ENCODE peak calls at places on chromosomes 7 and 10, in six cellular contexts. Z, M, W, Q, A and F are unnamed samples.

GRCh38 chr7:105673367-105674188 is 92.3 kb upstream of the EFCAB10 start:
- DNase-seq in Z (no peak), Q (no peak), W (no peak), M (no peak), A (no peak), F (no peak)

GRCh38 chr7:47941136-47941844 is 7.0 kb downstream of the PKD1L1 start:
- DNase-seq in A (peak; percentile 87), M (no peak), Z (peak; percentile 71), W (no peak), Q (no peak), F (peak; percentile 81)

GRCh38 chr10:111475720-111476119 is 398.9 kb downstream of the ADRA2A start:
- DNase-seq in W (no peak), Z (no peak), Q (no peak), A (peak; percentile 71), M (no peak), F (peak; percentile 18)

GRCh38 chr10:7279303-7279702 is 131.5 kb downstream of the SFMBT2 start:
- DNase-seq in W (no peak), Z (no peak), M (no peak), A (no peak), Q (no peak), F (no peak)

GRCh38 chr7:128842674-128843641 is 12.8 kb downstream of the FLNC start:
- DNase-seq in A (peak; percentile 12), M (no peak), Q (no peak), W (no peak), Z (no peak), F (no peak)

GRCh38 chr10:123991622-123992570 is 100.3 kb upstream of the CPXM2 start:
- DNase-seq in Q (no peak), Z (no peak), M (no peak), A (no peak), W (no peak), F (no peak)

GRCh38 chr7:143877076-143877475 is 24.9 kb downstream of the TCAF1 start:
- DNase-seq in M (no peak), Z (no peak), A (no peak), Q (no peak), W (no peak), F (no peak)

GRCh38 chr10:21368022-21368582 is 157.4 kb downstream of the SKIDA1 start:
- DNase-seq in Q (no peak), M (no peak), W (no peak), A (peak; percentile 62), Z (no peak), F (peak; percentile 33)

GRCh38 chr7:149790146-149790548 is 16.8 kb upstream of the ZNF467 start:
- DNase-seq in A (no peak), Z (no peak), M (no peak), W (peak; percentile 69), Q (no peak), F (peak; percentile 24)

GRCh38 chr7:133053321-133053891 is 28.5 kb downstream of the CHCHD3 start:
- DNase-seq in A (peak; percentile 72), M (no peak), Q (no peak), W (no peak), Z (peak; percentile 97), F (peak; percentile 94)

GRCh38 chr7:48637382-48637781 is 287.0 kb upstream of the CDC14C start:
- DNase-seq in Q (no peak), Z (no peak), W (no peak), A (no peak), M (no peak), F (no peak)

GRCh38 chr7:94045566-94045965 is 41.4 kb upstream of the BET1 start:
- DNase-seq in M (no peak), A (no peak), Q (no peak), Z (no peak), W (no peak), F (no peak)

GRCh38 chr7:40331915-40332314 is 197.1 kb downstream of the SUGCT start:
- DNase-seq in M (no peak), A (no peak), Q (no peak), Z (peak; percentile 4), W (no peak), F (no peak)

GRCh38 chr7:8217200-8218068 is 44.5 kb downstream of the ICA1 start:
- DNase-seq in Z (peak; percentile 73), Q (no peak), A (peak; percentile 94), M (peak; percentile 67), W (no peak), F (peak; percentile 65)

GRCh38 chr7:148664319-148664718 is 34.4 kb upstream of the CUL1 start:
- DNase-seq in A (no peak), W (no peak), Q (no peak), Z (peak; percentile 27), M (no peak), F (peak; percentile 6)

GRCh38 chr7:27839099-27839498 is 99.1 kb downstream of the TAX1BP1 start:
- DNase-seq in A (no peak), M (no peak), Z (no peak), W (no peak), Q (no peak), F (no peak)

GRCh38 chr10:58513189-58514101 is 773 bp downstream of the BICC1 start:
- DNase-seq in M (peak; percentile 41), A (peak; percentile 22), W (peak; percentile 39), Z (peak; percentile 84), Q (no peak), F (peak; percentile 62)

GRCh38 chr7:157058026-157058425 is 47.6 kb upstream of the MNX1 start:
- DNase-seq in A (no peak), W (no peak), Z (no peak), M (no peak), Q (no peak), F (no peak)

GRCh38 chr7:116224492-116225098 is 14.3 kb downstream of the TES start:
- DNase-seq in Q (no peak), A (no peak), W (no peak), M (no peak), Z (no peak), F (no peak)

GRCh38 chr10:110081914-110082313 is 74.1 kb downstream of the ADD3 start:
- DNase-seq in A (no peak), Z (no peak), Q (no peak), W (no peak), M (no peak), F (no peak)

GRCh38 chr10:103816431-103816830 is 38.9 kb downstream of the SH3PXD2A start:
- DNase-seq in Z (peak; percentile 62), Q (no peak), W (no peak), A (peak; percentile 70), M (no peak), F (peak; percentile 49)

GRCh38 chr7:154698726-154699291 is 304.1 kb downstream of the PAXIP1 start:
- DNase-seq in W (peak; percentile 81), Z (no peak), M (peak; percentile 3), Q (peak; percentile 31), A (peak; percentile 33), F (no peak)

GRCh38 chr10:66748217-66748616 is 177.6 kb upstream of the LRRTM3 start:
- DNase-seq in W (no peak), Z (no peak), M (no peak), Q (no peak), A (no peak), F (no peak)

GRCh38 chr7:129612112-129613015 is 844 bp downstream of the NRF1 start:
- DNase-seq in W (no peak), M (peak; percentile 30), Z (peak; percentile 53), A (peak; percentile 25), Q (no peak), F (peak; percentile 69)

GRCh38 chr7:124196519-124196918 is 163.7 kb upstream of the TMEM229A start:
- DNase-seq in A (no peak), W (no peak), Q (no peak), M (no peak), Z (no peak), F (no peak)

GRCh38 chr7:105493928-105494325 is 28.1 kb downstream of the PUS7 start:
- DNase-seq in A (peak; percentile 19), Z (peak; percentile 98), Q (no peak), W (no peak), M (no peak), F (peak; percentile 83)

GRCh38 chr7:130150587-130150986 is 54.6 kb downstream of the TMEM209 start:
- DNase-seq in Q (no peak), M (no peak), A (no peak), Z (no peak), W (peak; percentile 51), F (no peak)

GRCh38 chr10:27240212-27240890 is at the start of gene ACBD5:
- DNase-seq in A (peak; percentile 94), W (peak; percentile 84), M (peak; percentile 73), Z (peak; percentile 72), Q (no peak), F (peak; percentile 85)

GRCh38 chr10:107915277-107915634 is 750.8 kb upstream of the SORCS1 start:
- DNase-seq in Z (no peak), W (no peak), A (no peak), M (no peak), Q (no peak), F (peak; percentile 17)

GRCh38 chr10:62433181-62433692 is 59.1 kb downstream of the ZNF365 start:
- DNase-seq in Q (no peak), A (peak; percentile 68), M (no peak), W (no peak), Z (peak; percentile 97), F (peak; percentile 73)

GRCh38 chr10:101222683-101223273 is 6.5 kb downstream of the LBX1 start:
- DNase-seq in A (no peak), Q (no peak), M (no peak), Z (no peak), W (no peak), F (no peak)
- H2AFZ ChIP-seq in A (no peak overlapping the region), Q (no peak overlapping the region), M (peak overlapping the region; percentile 38), Z (peak overlapping the region; percentile 63), W (no peak overlapping the region), F (no peak overlapping the region)

DNA sequence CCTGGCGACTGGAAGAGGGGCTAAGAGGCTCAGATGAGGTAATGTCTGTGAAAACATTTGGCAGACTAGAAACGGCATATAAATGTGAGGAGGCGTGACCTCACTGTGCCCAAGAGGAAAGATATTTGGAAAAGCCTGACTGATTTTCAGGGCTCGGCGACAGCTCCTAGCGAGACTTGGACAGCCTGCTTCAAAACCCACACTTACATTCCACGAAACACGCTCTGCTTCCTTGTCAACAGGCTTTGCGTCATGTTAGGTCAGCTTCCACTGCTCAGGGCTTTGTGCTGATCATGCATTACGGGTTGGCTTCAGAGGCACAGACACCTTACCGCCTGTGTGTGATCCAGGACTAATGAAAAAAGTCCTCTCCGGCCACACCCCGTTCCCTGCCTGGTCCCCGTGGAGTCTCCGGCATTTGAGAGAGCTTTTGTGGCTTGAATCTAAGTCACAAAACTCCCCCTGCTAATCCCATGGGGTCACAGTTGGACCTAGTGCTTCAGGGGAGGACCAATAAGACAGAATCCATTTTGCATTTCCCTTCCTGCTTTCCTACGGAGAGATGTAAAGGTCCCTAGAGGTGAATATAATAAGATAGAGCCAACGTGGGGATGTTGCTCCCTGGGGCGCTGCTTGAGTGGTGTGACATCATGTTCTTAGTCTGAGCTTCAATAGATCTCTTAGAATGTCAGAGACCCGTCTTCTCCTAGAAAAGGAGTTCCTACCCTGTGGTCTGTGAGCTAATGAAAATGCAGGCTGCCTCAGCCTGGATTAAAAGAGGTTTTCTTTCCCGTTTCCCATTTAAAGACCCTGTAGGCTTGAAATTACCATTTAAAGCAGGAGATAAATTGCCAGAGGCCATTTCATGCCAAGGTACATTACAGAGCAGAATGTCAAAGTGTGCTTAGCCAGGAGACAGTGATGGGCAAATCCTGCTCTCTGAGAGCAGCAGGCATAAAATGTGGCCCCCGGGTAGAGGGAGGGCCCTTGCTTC is 25.4 kb downstream of the FGFBP3 start:
- DNase-seq in M (peak; percentile 50), Q (no peak), A (peak; percentile 74), W (peak; percentile 61), Z (peak; percentile 41), F (peak; percentile 45)
- H2BK120ac ChIP-seq in M (peak overlapping the region; percentile 7), Q (peak overlapping the region; percentile 99), A (no peak overlapping the region), W (no peak overlapping the region), Z (no peak overlapping the region), F (no peak overlapping the region)

GRCh38 chr7:103025341-103025740 is 49.3 kb downstream of the FBXL13 start:
- DNase-seq in Z (no peak), Q (no peak), A (no peak), M (no peak), W (no peak), F (no peak)
- H2AFZ ChIP-seq in Z (no peak overlapping the region), Q (no peak overlapping the region), A (no peak overlapping the region), M (no peak overlapping the region), W (no peak overlapping the region), F (no peak overlapping the region)

GRCh38 chr10:67790534-67791408 is 47.2 kb downstream of the DNAJC12 start:
- DNase-seq in W (no peak), M (no peak), Q (no peak), A (peak; percentile 11), Z (peak; percentile 29), F (peak; percentile 10)
- H2BK120ac ChIP-seq in W (no peak overlapping the region), M (no peak overlapping the region), Q (peak overlapping the region; percentile 19), A (no peak overlapping the region), Z (no peak overlapping the region), F (no peak overlapping the region)